ENCODE peak calls at places on chromosomes 7 and 10, in four cellular contexts. E is neural progenitor cell, H is PC-3, C is OCI-LY7. X is an unnamed sample.

GRCh38 chr10:114181971-114182370 is 2.8 kb downstream of the TDRD1 start:
- DNase-seq in C (no peak), H (no peak), E (no peak), X (no peak)

GRCh38 chr10:115606727-115607126 is 513.6 kb downstream of the ATRNL1 start:
- DNase-seq in H (no peak), E (no peak), C (no peak), X (no peak)

GRCh38 chr10:22810643-22811254 is 96.4 kb upstream of the PIP4K2A start:
- DNase-seq in E (peak), C (no peak), H (peak), X (peak)

GRCh38 chr10:100996678-100997363 is 2.8 kb upstream of the LZTS2 start:
- DNase-seq in C (peak), H (peak), E (peak), X (peak)

GRCh38 chr10:18666810-18667209 is 7.6 kb downstream of the ARL5B start:
- DNase-seq in H (peak), E (no peak), C (no peak), X (peak)

GRCh38 chr10:110684800-110685446 is 40.8 kb downstream of the RBM20 start:
- DNase-seq in E (no peak), H (no peak), C (no peak), X (peak)

GRCh38 chr10:5466451-5466996 is 32.8 kb downstream of the CALML5 start:
- DNase-seq in C (no peak), H (peak), E (peak), X (peak)

GRCh38 chr10:28838908-28839307 is 161.6 kb downstream of the BAMBI start:
- DNase-seq in E (no peak), H (peak), C (no peak), X (no peak)

GRCh38 chr10:48452879-48453412 is 146.5 kb downstream of the MAPK8 start:
- DNase-seq in C (no peak), H (no peak), E (no peak), X (no peak)

GRCh38 chr7:19080076-19080475 is 37.4 kb downstream of the TWIST1 start:
- DNase-seq in E (no peak), H (no peak), C (no peak), X (peak)
- TF ChIP-seq EZH2phosphoT487 in E (no peak), H (no peak), C (no peak), X (no peak)

DNA sequence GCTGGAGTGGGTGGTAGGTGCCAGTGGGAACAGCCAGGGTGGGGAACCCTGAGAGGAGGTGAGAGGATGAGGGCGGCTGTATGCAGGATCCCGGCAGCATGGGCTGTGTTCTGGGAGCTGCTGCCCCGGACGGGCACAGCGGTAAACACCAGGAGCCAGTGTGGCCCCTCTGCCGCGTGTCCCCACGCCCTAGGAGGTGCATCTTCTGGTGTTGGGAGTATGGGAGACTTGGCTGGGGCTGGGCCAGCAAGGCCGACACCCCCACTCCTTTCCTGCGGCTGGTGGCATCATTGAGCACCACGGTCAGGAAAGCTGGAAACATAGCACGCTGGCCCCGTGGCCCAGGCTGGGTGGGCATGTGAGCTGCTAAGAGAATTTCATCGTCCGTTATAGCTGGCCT is 24.4 kb upstream of the JAKMIP3 start:
- DNase-seq in H (no peak), C (no peak), E (no peak), X (no peak)
- H3K4me3 ChIP-seq in H (no peak), C (no peak), E (no peak), X (no peak)

DNA sequence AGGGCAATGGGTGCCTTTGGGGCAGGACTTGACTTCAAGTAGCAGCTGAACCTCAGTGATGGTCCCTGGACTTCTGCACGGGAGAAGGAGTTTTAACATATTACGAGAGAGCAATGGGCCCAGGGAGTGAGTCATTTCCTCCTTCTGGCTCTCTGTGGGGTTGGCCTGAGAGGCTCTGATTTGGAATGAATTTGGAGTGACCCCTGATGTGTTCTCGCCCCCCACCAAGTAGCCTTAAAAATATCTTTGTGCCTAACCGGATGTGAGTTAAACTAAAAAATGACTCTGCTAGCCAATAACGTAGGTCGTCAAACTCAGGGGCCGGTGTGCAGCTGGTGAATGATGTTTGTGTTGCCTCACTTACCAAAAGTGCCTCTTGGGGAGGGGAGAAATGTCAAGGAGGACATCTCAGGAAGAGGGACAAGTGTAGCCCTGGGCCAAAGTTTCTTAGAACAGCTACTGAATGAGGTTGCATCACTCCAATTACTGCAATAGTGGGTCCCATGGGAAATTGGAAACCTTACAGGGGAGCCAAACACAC is 656.6 kb downstream of the INHBA start:
- DNase-seq in H (peak), E (no peak), C (no peak), X (no peak)
- TF ChIP-seq EZH2phosphoT487 in H (no peak), E (no peak), C (no peak), X (no peak)

GRCh38 chr10:93062499-93063216 is 2.1 kb downstream of the CYP26C1 start:
- DNase-seq in C (no peak), E (peak), H (no peak), X (peak)

GRCh38 chr10:93061594-93062498 is 1.2 kb downstream of the CYP26C1 start:
- DNase-seq in E (no peak), C (no peak), H (no peak), X (peak)

GRCh38 chr10:93063977-93064660 is 3.5 kb downstream of the CYP26C1 start:
- DNase-seq in C (no peak), E (no peak), H (no peak), X (no peak)

GRCh38 chr10:93064874-93065660 is 4.5 kb downstream of the CYP26C1 start:
- DNase-seq in E (no peak), H (no peak), C (no peak), X (no peak)

GRCh38 chr10:93063217-93063976 is 2.8 kb downstream of the CYP26C1 start:
- DNase-seq in E (no peak), H (no peak), C (no peak), X (no peak)
- H3K4me3 ChIP-seq in E (no peak), H (no peak), C (no peak), X (peak)

GRCh38 chr7:36784991-36785940 is 61.0 kb upstream of the AOAH start:
- DNase-seq in H (no peak), C (no peak), E (no peak), X (no peak)

GRCh38 chr7:36792421-36792820 is 68.1 kb upstream of the AOAH start:
- DNase-seq in E (no peak), H (no peak), C (no peak), X (no peak)

GRCh38 chr7:36788814-36789470 is 64.6 kb upstream of the AOAH start:
- DNase-seq in C (no peak), E (no peak), H (no peak), X (peak)

GRCh38 chr7:36790280-36790679 is 66.0 kb upstream of the AOAH start:
- DNase-seq in E (no peak), H (no peak), C (no peak), X (no peak)

GRCh38 chr7:36787933-36788378 is 63.7 kb upstream of the AOAH start:
- DNase-seq in E (no peak), C (no peak), H (no peak), X (no peak)
- TF ChIP-seq EZH2phosphoT487 in E (no peak), C (no peak), H (no peak), X (no peak)

GRCh38 chr7:908159-908918 is 32.0 kb downstream of the GET4 start:
- DNase-seq in C (no peak), H (no peak), E (no peak), X (no peak)

GRCh38 chr7:910931-911431 is 34.6 kb downstream of the GET4 start:
- DNase-seq in E (no peak), H (no peak), C (no peak), X (no peak)

GRCh38 chr7:910441-910861 is 34.1 kb downstream of the GET4 start:
- DNase-seq in H (no peak), C (peak), E (no peak), X (no peak)

GRCh38 chr7:907158-907980 is 31.0 kb downstream of the GET4 start:
- DNase-seq in C (no peak), H (no peak), E (no peak), X (no peak)

DNA sequence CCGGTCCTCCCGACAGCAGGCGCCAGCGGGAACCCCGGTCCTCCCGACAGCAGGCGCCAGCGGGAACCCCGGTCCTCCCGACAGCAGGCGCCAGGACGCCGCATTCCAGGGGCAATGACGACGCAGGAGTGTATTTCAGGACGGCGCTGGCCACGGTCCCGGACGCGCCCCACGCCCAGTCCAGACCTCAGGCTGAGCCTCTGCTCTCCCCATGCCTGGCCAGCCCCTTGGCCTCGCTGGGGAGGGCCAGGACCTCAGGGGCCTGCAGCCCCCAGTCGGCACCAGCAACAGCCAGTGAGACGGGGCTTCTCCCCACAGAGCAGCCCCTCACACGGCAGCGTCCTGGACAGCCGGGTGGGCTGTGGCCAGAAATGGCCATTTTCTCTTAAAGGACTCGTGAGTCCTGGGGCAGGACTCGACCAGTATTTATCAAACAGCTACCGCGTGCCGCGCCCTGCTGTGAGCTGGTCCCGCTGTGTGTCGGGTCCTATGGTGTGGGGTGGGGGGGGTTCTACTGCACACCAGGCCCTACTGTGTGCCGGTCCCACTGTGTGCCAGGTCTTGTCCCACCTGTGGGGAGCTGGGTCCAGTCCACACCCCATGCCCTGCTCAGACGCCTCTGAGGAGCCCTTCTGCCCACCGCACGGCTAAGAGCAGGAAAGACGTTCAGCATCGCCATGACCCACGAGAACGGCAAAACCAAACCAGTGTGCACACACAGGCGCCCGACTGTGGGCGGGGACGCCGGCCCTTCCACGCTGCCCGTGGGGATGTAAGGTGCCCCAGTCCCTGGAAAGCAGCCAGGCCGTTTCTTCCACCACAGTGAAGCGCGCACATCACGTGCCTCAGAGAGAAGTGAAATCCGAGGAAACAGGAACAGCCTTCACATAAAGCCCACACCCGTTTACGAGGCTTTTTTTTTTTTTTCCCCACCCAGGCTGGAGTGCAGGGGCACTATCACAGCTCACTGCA is 33.3 kb downstream of the GET4 start:
- DNase-seq in H (peak), C (peak), E (peak), X (no peak)
- H3K4me3 ChIP-seq in H (peak), C (peak), E (peak), X (peak)

GRCh38 chr7:156969972-156970420 is 20.5 kb downstream of the NOM1 start:
- DNase-seq in E (no peak), H (peak), C (peak), X (peak)
- TF ChIP-seq EZH2phosphoT487 in E (no peak), H (no peak), C (no peak), X (no peak)

DNA sequence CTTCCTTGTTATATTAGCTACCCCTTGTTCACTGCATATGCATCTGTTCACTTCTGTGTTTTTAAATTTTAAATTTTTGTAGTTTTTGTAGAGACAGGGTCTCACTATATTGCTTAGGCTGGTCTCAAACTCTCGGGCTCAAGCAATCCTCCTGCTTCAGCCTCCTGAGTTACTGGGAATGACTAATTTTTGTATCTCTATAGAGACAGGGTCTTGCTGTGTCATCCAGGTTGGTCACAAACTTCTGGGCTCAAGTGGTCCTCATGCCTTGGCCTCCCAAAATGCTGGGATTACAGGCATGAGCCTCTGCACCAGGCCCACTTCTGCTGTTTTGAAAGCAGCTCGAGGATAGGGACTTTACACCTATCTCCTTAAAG is 64.6 kb downstream of the PRTFDC1 start:
- DNase-seq in H (no peak), E (no peak), C (no peak), X (no peak)
- H3K4me3 ChIP-seq in H (no peak), E (no peak), C (no peak), X (no peak)

X was measured in GM23338.